ENCODE peak calls at places on chromosome 12, in six cellular contexts. One of them, this sample, is unnamed.

GRCh38 chr12:2291182-2291832 is 238.5 kb downstream of the CACNA1C start:
- DNase-seq in K562: peak; percentile 63
- DNase-seq in SW480: peak; percentile 48
- DNase-seq in MG63: no peak
- DNase-seq in non-pigmented ciliary epithelial cell: no peak
- DNase-seq in anterior cingulate cortex: no peak
- DNase-seq in this sample: peak; percentile 79

GRCh38 chr12:51012570-51013236 is 13.5 kb downstream of the SLC11A2 start:
- DNase-seq in K562: no peak
- DNase-seq in SW480: no peak
- DNase-seq in MG63: no peak
- DNase-seq in anterior cingulate cortex: no peak
- DNase-seq in non-pigmented ciliary epithelial cell: no peak
- DNase-seq in this sample: peak; percentile 47

GRCh38 chr12:3489057-3489456 is 1.9 kb upstream of the PRMT8 start:
- DNase-seq in non-pigmented ciliary epithelial cell: no peak
- DNase-seq in K562: no peak
- DNase-seq in SW480: no peak
- DNase-seq in MG63: peak; percentile 15
- DNase-seq in anterior cingulate cortex: no peak
- DNase-seq in this sample: no peak

GRCh38 chr12:62684586-62685295 is 218.1 kb downstream of the MON2 start:
- DNase-seq in non-pigmented ciliary epithelial cell: no peak
- DNase-seq in anterior cingulate cortex: no peak
- DNase-seq in SW480: no peak
- DNase-seq in MG63: peak; percentile 41
- DNase-seq in K562: no peak
- DNase-seq in this sample: no peak

GRCh38 chr12:4956968-4957367 is 47.3 kb downstream of the KCNA1 start:
- DNase-seq in anterior cingulate cortex: no peak
- DNase-seq in SW480: no peak
- DNase-seq in MG63: no peak
- DNase-seq in K562: no peak
- DNase-seq in non-pigmented ciliary epithelial cell: no peak
- DNase-seq in this sample: no peak

GRCh38 chr12:20631711-20632110 is 63.4 kb upstream of the SLCO1C1 start:
- DNase-seq in K562: no peak
- DNase-seq in MG63: peak; percentile 44
- DNase-seq in anterior cingulate cortex: no peak
- DNase-seq in SW480: no peak
- DNase-seq in non-pigmented ciliary epithelial cell: no peak
- DNase-seq in this sample: peak; percentile 8

GRCh38 chr12:111546171-111546570 is 52.9 kb downstream of the ATXN2 start:
- DNase-seq in K562: no peak
- DNase-seq in SW480: no peak
- DNase-seq in non-pigmented ciliary epithelial cell: no peak
- DNase-seq in anterior cingulate cortex: no peak
- DNase-seq in MG63: no peak
- DNase-seq in this sample: no peak

GRCh38 chr12:50551866-50552265 is 47.1 kb downstream of the DIP2B start:
- DNase-seq in SW480: no peak
- DNase-seq in K562: no peak
- DNase-seq in MG63: no peak
- DNase-seq in anterior cingulate cortex: no peak
- DNase-seq in non-pigmented ciliary epithelial cell: no peak
- DNase-seq in this sample: peak; percentile 78

GRCh38 chr12:65355461-65355860 is 77.0 kb downstream of the MSRB3 start:
- DNase-seq in anterior cingulate cortex: no peak
- DNase-seq in K562: no peak
- DNase-seq in non-pigmented ciliary epithelial cell: no peak
- DNase-seq in MG63: no peak
- DNase-seq in SW480: no peak
- DNase-seq in this sample: no peak

GRCh38 chr12:19517583-19517982 is 78.3 kb downstream of the AEBP2 start:
- DNase-seq in anterior cingulate cortex: no peak
- DNase-seq in K562: no peak
- DNase-seq in MG63: no peak
- DNase-seq in non-pigmented ciliary epithelial cell: no peak
- DNase-seq in SW480: no peak
- DNase-seq in this sample: no peak

GRCh38 chr12:51348116-51348515 is 1.6 kb upstream of the CELA1 start:
- DNase-seq in MG63: no peak
- DNase-seq in anterior cingulate cortex: no peak
- DNase-seq in non-pigmented ciliary epithelial cell: no peak
- DNase-seq in SW480: no peak
- DNase-seq in K562: no peak
- DNase-seq in this sample: no peak

GRCh38 chr12:26278666-26279065 is 83.3 kb downstream of the SSPN start:
- DNase-seq in MG63: no peak
- DNase-seq in K562: no peak
- DNase-seq in anterior cingulate cortex: no peak
- DNase-seq in SW480: no peak
- DNase-seq in non-pigmented ciliary epithelial cell: no peak
- DNase-seq in this sample: no peak

GRCh38 chr12:85872497-85873091 is 1.5 kb upstream of the NTS start:
- DNase-seq in MG63: no peak
- DNase-seq in non-pigmented ciliary epithelial cell: peak; percentile 38
- DNase-seq in anterior cingulate cortex: no peak
- DNase-seq in SW480: peak; percentile 46
- DNase-seq in K562: peak; percentile 2
- DNase-seq in this sample: peak; percentile 45

GRCh38 chr12:51863921-51864700 is 15.6 kb upstream of the FIGNL2 start:
- DNase-seq in MG63: no peak
- DNase-seq in anterior cingulate cortex: peak; percentile 25
- DNase-seq in non-pigmented ciliary epithelial cell: no peak
- DNase-seq in SW480: peak; percentile 64
- DNase-seq in K562: no peak
- DNase-seq in this sample: no peak

GRCh38 chr12:45231515-45232145 is 15.7 kb downstream of the ANO6 start:
- DNase-seq in K562: no peak
- DNase-seq in anterior cingulate cortex: no peak
- DNase-seq in non-pigmented ciliary epithelial cell: no peak
- DNase-seq in SW480: peak; percentile 60
- DNase-seq in MG63: no peak
- DNase-seq in this sample: no peak

GRCh38 chr12:14416658-14417057 is 51.2 kb downstream of the ATF7IP start:
- DNase-seq in non-pigmented ciliary epithelial cell: peak; percentile 69
- DNase-seq in SW480: peak; percentile 7
- DNase-seq in MG63: no peak
- DNase-seq in K562: no peak
- DNase-seq in anterior cingulate cortex: no peak
- DNase-seq in this sample: peak; percentile 61

GRCh38 chr12:108193922-108194321 is 64.8 kb downstream of the WSCD2 start:
- DNase-seq in K562: peak; percentile 69
- DNase-seq in MG63: no peak
- DNase-seq in SW480: peak; percentile 35
- DNase-seq in non-pigmented ciliary epithelial cell: no peak
- DNase-seq in anterior cingulate cortex: peak; percentile 15
- DNase-seq in this sample: peak; percentile 29

GRCh38 chr12:127223011-127223410 is 1044.0 kb upstream of the TMEM132C start:
- DNase-seq in SW480: no peak
- DNase-seq in MG63: no peak
- DNase-seq in non-pigmented ciliary epithelial cell: no peak
- DNase-seq in K562: no peak
- DNase-seq in anterior cingulate cortex: no peak
- DNase-seq in this sample: no peak

GRCh38 chr12:27178723-27179398 is 65.2 kb upstream of the STK38L start:
- DNase-seq in K562: no peak
- DNase-seq in SW480: no peak
- DNase-seq in non-pigmented ciliary epithelial cell: no peak
- DNase-seq in MG63: no peak
- DNase-seq in anterior cingulate cortex: no peak
- DNase-seq in this sample: peak; percentile 21

GRCh38 chr12:104605685-104606084 is 148.9 kb downstream of the CHST11 start:
- DNase-seq in MG63: no peak
- DNase-seq in non-pigmented ciliary epithelial cell: no peak
- DNase-seq in SW480: no peak
- DNase-seq in anterior cingulate cortex: no peak
- DNase-seq in K562: no peak
- DNase-seq in this sample: no peak

GRCh38 chr12:93943766-93944165 is 204.6 kb upstream of the PLXNC1 start:
- DNase-seq in SW480: no peak
- DNase-seq in MG63: peak; percentile 22
- DNase-seq in anterior cingulate cortex: no peak
- DNase-seq in non-pigmented ciliary epithelial cell: no peak
- DNase-seq in K562: no peak
- DNase-seq in this sample: no peak

GRCh38 chr12:70290126-70290525 is 46.9 kb downstream of the CNOT2 start:
- DNase-seq in SW480: no peak
- DNase-seq in MG63: no peak
- DNase-seq in anterior cingulate cortex: no peak
- DNase-seq in K562: no peak
- DNase-seq in non-pigmented ciliary epithelial cell: no peak
- DNase-seq in this sample: peak; percentile 47

GRCh38 chr12:7269273-7269672 is 34.6 kb upstream of the ACSM4 start:
- DNase-seq in SW480: no peak
- DNase-seq in anterior cingulate cortex: no peak
- DNase-seq in MG63: no peak
- DNase-seq in K562: no peak
- DNase-seq in non-pigmented ciliary epithelial cell: peak; percentile 5
- DNase-seq in this sample: no peak

GRCh38 chr12:132513070-132513398 is 23.1 kb downstream of the FBRSL1 start:
- DNase-seq in MG63: no peak
- DNase-seq in SW480: no peak
- DNase-seq in anterior cingulate cortex: no peak
- DNase-seq in K562: no peak
- DNase-seq in non-pigmented ciliary epithelial cell: peak; percentile 26
- DNase-seq in this sample: no peak

GRCh38 chr12:128798543-128799341 is 25.0 kb downstream of the SLC15A4 start:
- DNase-seq in anterior cingulate cortex: no peak
- DNase-seq in non-pigmented ciliary epithelial cell: no peak
- DNase-seq in SW480: no peak
- DNase-seq in K562: no peak
- DNase-seq in MG63: no peak
- DNase-seq in this sample: no peak

GRCh38 chr12:85963322-85963721 is 89.2 kb downstream of the NTS start:
- DNase-seq in K562: no peak
- DNase-seq in anterior cingulate cortex: no peak
- DNase-seq in MG63: no peak
- DNase-seq in non-pigmented ciliary epithelial cell: peak; percentile 10
- DNase-seq in SW480: no peak
- DNase-seq in this sample: no peak

GRCh38 chr12:65269603-65270002 is 8.9 kb upstream of the MSRB3 start:
- DNase-seq in non-pigmented ciliary epithelial cell: no peak
- DNase-seq in MG63: no peak
- DNase-seq in K562: no peak
- DNase-seq in SW480: no peak
- DNase-seq in anterior cingulate cortex: no peak
- DNase-seq in this sample: no peak

GRCh38 chr12:133130808-133131128 is 341 bp downstream of the ZNF10 start:
- DNase-seq in anterior cingulate cortex: peak; percentile 32
- DNase-seq in MG63: peak; percentile 2
- DNase-seq in SW480: no peak
- DNase-seq in non-pigmented ciliary epithelial cell: no peak
- DNase-seq in K562: peak; percentile 14
- DNase-seq in this sample: no peak

GRCh38 chr12:49888461-49889151 is 15.1 kb downstream of the FAIM2 start:
- DNase-seq in SW480: peak; percentile 88
- DNase-seq in MG63: no peak
- DNase-seq in non-pigmented ciliary epithelial cell: no peak
- DNase-seq in anterior cingulate cortex: no peak
- DNase-seq in K562: no peak
- DNase-seq in this sample: no peak

GRCh38 chr12:4089147-4089606 is 184.4 kb upstream of the CCND2 start:
- DNase-seq in MG63: no peak
- DNase-seq in SW480: no peak
- DNase-seq in K562: no peak
- DNase-seq in non-pigmented ciliary epithelial cell: no peak
- DNase-seq in anterior cingulate cortex: no peak
- DNase-seq in this sample: no peak

This sample was measured in KBM-7.